ENCODE peak calls at places on chromosome 3, in four cellular contexts. E is sigmoid colon, H is GM06990, X is body of pancreas. N is an unnamed sample.

GRCh38 chr3:186487819-186488218 is 56.4 kb downstream of the CRYGS start:
- DNase-seq in E (no peak), H (no peak), X (no peak), N (no peak)

GRCh38 chr3:40588406-40588805 is 63.6 kb downstream of the ZNF621 start:
- DNase-seq in E (no peak), H (no peak), X (no peak), N (peak; percentile 40)

GRCh38 chr3:69116162-69116561 is 6.2 kb downstream of the LMOD3 start:
- DNase-seq in E (no peak), H (no peak), X (no peak), N (no peak)

GRCh38 chr3:131242201-131242600 is 139.4 kb upstream of the NUDT16 start:
- DNase-seq in E (no peak), H (no peak), X (no peak), N (no peak)

GRCh38 chr3:147089286-147089685 is 317.1 kb downstream of the ZIC4 start:
- DNase-seq in E (no peak), H (no peak), X (no peak), N (no peak)

GRCh38 chr3:192860464-192860863 is 57.2 kb downstream of the MB21D2 start:
- DNase-seq in E (no peak), H (no peak), X (no peak), N (no peak)

GRCh38 chr3:157752952-157753351 is 249.7 kb upstream of the VEPH1 start:
- DNase-seq in E (no peak), H (no peak), X (no peak), N (no peak)

GRCh38 chr3:184176377-184177330 is 2.0 kb downstream of the AP2M1 start:
- DNase-seq in E (peak; percentile 87), H (no peak), X (peak; percentile 47), N (peak; percentile 65)

GRCh38 chr3:115381573-115381912 is 234.5 kb upstream of the ZBTB20 start:
- DNase-seq in E (no peak), H (no peak), X (peak; percentile 11), N (no peak)

GRCh38 chr3:53531749-53532148 is 37.3 kb downstream of the CACNA1D start:
- DNase-seq in E (no peak), H (no peak), X (no peak), N (no peak)

DNA sequence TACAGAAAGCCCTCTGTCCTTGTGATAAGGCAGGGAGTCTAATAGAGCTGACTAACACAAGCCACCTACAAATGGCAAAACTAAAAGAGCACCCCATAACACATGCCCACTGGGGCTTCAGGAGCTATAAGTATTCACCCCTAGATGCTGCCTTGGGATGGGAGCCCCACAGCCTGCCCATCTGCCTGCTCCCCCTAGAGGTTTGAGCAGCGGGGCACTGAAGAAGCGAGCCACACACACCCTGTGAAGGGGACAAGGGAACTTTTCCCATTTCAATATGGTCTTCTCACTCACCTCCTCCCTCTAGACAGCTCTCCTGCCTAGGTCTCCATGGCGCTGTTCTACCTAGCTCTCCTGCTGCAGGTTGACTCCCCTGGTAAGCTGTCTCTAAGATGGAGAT is 261.0 kb downstream of the SHQ1 start:
- DNase-seq in E (no peak), H (no peak), X (no peak), N (no peak)
- H3K27me3 ChIP-seq in E (no peaks in the 10 kb centered on the region), H (no peaks in the 10 kb centered on the region), X (no peaks in the 10 kb centered on the region), N (peaks cover 1% of the 10 kb centered on the region)

DNA sequence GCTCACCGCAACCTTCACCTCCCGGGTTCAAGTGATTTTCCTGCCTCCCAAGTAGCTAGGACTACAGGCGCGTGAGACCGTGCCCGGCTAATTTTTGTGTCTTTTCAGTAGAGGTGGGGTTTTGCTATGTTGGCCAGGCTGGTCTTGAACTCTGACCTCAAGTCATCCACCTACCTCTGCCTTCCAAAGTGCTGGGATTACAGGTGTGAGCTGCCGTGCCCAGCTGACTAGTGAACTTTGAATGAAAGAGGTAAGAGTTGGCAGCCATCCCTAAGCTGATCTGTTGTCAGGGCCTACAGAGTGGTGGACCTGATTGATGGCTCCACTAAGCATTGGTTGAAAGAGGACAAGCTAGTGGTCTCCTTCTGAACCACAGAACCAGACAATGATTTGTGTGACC is 15.3 kb downstream of the PXK start:
- DNase-seq in E (no peak), H (no peak), X (no peak), N (no peak)
- H3K27me3 ChIP-seq in E (no peaks in the 10 kb centered on the region), H (no peaks in the 10 kb centered on the region), X (no peaks in the 10 kb centered on the region), N (no peaks in the 10 kb centered on the region)

GRCh38 chr3:14608298-14608697 is 43.3 kb upstream of the CCDC174 start:
- DNase-seq in E (no peak), H (no peak), X (no peak), N (no peak)
- H3K27me3 ChIP-seq in E (peaks cover 25% of the 10 kb centered on the region), H (peaks cover 2% of the 10 kb centered on the region), X (no peaks in the 10 kb centered on the region), N (peaks cover 2% of the 10 kb centered on the region)

GRCh38 chr3:124299831-124300230 is 307.9 kb upstream of the ROPN1 start:
- DNase-seq in E (no peak), H (no peak), X (no peak), N (no peak)
- H3K27me3 ChIP-seq in E (no peaks in the 10 kb centered on the region), H (peaks cover 5% of the 10 kb centered on the region), X (no peaks in the 10 kb centered on the region), N (peaks cover 82% of the 10 kb centered on the region)